ENCODE peak calls at places on chromosomes 2 and 18, in ten cellular contexts. M is stimulated activated CD4-positive, alpha-beta T cell treated with anti-CD3 and anti-CD28 coated beads, Interleukin-1b, Interleukin-23, amount 100 ng/mL, for 1 hour; G is neural progenitor cell; Y is non-pigmented ciliary epithelial cell; O is stimulated activated CD8-positive, alpha-beta memory T cell treated with anti-CD3 and anti-CD28 coated beads, Interleukin-12 subunit alpha, Interleukin-12 subunit beta, amount 100 ng/mL, for 1 hour; T is dorsolateral prefrontal cortex; B is occipital lobe; W is NB4; F is AG09309; J is CD4-positive, alpha-beta T cell. C is an unnamed sample.
A peak's percentile ranks its signal among the peaks of the same experiment; 100 is the strongest.

GRCh38 chr18:50986360-50987087 is 18.7 kb downstream of the ELAC1 start:
- DNase-seq in M (no peak), G (no peak), Y (no peak), O (no peak), T (no peak), B (peak; percentile 11), W (no peak), F (peak; percentile 59), J (no peak), C (no peak)

GRCh38 chr2:69366-70344 is 23.4 kb upstream of the FAM110C start:
- DNase-seq in M (no peak), G (no peak), Y (no peak), O (no peak), T (no peak), B (no peak), W (no peak), F (no peak), J (no peak), C (peak; percentile 48)

GRCh38 chr2:74321737-74322136 is 21.5 kb downstream of the SLC4A5 start:
- DNase-seq in M (no peak), G (no peak), Y (no peak), O (no peak), T (no peak), B (no peak), W (no peak), F (no peak), J (no peak), C (no peak)

GRCh38 chr2:181129654-181130053 is 149.2 kb downstream of the UBE2E3 start:
- DNase-seq in M (no peak), G (no peak), Y (no peak), O (no peak), T (no peak), B (no peak), W (no peak), F (no peak), J (no peak), C (no peak)

GRCh38 chr2:236599059-236599458 is 29.4 kb downstream of the ACKR3 start:
- DNase-seq in M (no peak), G (no peak), Y (no peak), O (no peak), T (no peak), B (no peak), W (no peak), F (no peak), J (no peak), C (no peak)

GRCh38 chr2:209577376-209578357 is 153.8 kb downstream of the MAP2 start:
- DNase-seq in M (no peak), G (peak; percentile 61), Y (no peak), O (no peak), T (no peak), B (no peak), W (peak; percentile 31), F (no peak), J (no peak), C (no peak)

GRCh38 chr2:197661626-197662025 is 13.8 kb downstream of the RFTN2 start:
- DNase-seq in M (no peak), G (no peak), Y (no peak), O (no peak), T (no peak), B (no peak), W (peak; percentile 7), F (no peak), J (no peak), C (no peak)

GRCh38 chr2:71679481-71679880 is 226.1 kb downstream of the DYSF start:
- DNase-seq in M (no peak), G (no peak), Y (no peak), O (no peak), T (no peak), B (no peak), W (no peak), F (no peak), J (no peak), C (no peak)

GRCh38 chr2:44671276-44671675 is 270.2 kb upstream of the SIX3 start:
- DNase-seq in M (no peak), G (no peak), Y (no peak), O (no peak), T (no peak), B (no peak), W (no peak), F (no peak), J (no peak), C (no peak)

GRCh38 chr18:59623456-59624383 is 73.5 kb downstream of the CCBE1 start:
- DNase-seq in M (no peak), G (no peak), Y (no peak), O (no peak), T (no peak), B (no peak), W (no peak), F (no peak), J (no peak), C (no peak)